ENCODE peak calls at places on chromosomes 4 and X, in five cellular contexts. L is prostate gland; T is activated CD4-positive, alpha-beta T cell treated with anti-CD3 and anti-CD28 coated beads, Interleukin-2, amount 50 U/mL, for 1 hour; S is IMR-90; B is tibial nerve. N is an unnamed sample.

GRCh38 chrX:19176901-19177630 is 54.8 kb upstream of the ADGRG2 start:
- DNase-seq in B (no peak), S (no peak), T (no peak), L (no peak), N (no peak)

GRCh38 chr4:1722551-1723071 is 1.3 kb downstream of the TACC3 start:
- DNase-seq in S (no peak), L (no peak), B (no peak), T (no peak), N (no peak)

GRCh38 chrX:20032201-20032600 is 41.3 kb upstream of the BCLAF3 start:
- DNase-seq in T (no peak), B (no peak), S (no peak), L (no peak), N (no peak)

GRCh38 chr4:95546866-95547707 is 1.7 kb downstream of the UNC5C start:
- DNase-seq in B (no peak), L (no peak), S (no peak), T (no peak), N (no peak)

GRCh38 chrX:151789179-151789800 is 54.7 kb downstream of the CNGA2 start:
- DNase-seq in L (no peak), B (peak), S (peak), T (no peak), N (peak)

GRCh38 chr4:8198906-8199593 is at the start of gene SH3TC1:
- DNase-seq in B (peak), S (peak), T (peak), L (peak), N (peak)

GRCh38 chr4:60746172-60746571 is 454.0 kb upstream of the ADGRL3 start:
- DNase-seq in L (no peak), S (no peak), B (no peak), T (no peak), N (no peak)

GRCh38 chr4:118797558-118798142 is 38.3 kb downstream of the SEC24D start:
- DNase-seq in S (peak), T (no peak), B (no peak), L (no peak), N (peak)

GRCh38 chr4:55078987-55079386 is 46.4 kb downstream of the KDR start:
- DNase-seq in B (peak), S (peak), T (no peak), L (peak), N (peak)

GRCh38 chr4:4524364-4524763 is 17.5 kb downstream of the STX18 start:
- DNase-seq in S (peak), T (peak), B (no peak), L (no peak), N (no peak)

GRCh38 chr4:766559-767283 is 59.2 kb downstream of the CPLX1 start:
- DNase-seq in T (no peak), B (no peak), L (no peak), S (no peak), N (no peak)

GRCh38 chrX:149570668-149571067 is 16.6 kb downstream of the MAGEA9B start:
- DNase-seq in B (no peak), T (no peak), S (peak), L (no peak), N (peak)

GRCh38 chr4:38177035-38177791 is 217.0 kb downstream of the PTTG2 start:
- DNase-seq in B (no peak), S (peak), T (peak), L (peak), N (peak)

GRCh38 chrX:19751068-19751467 is 136.3 kb downstream of the SH3KBP1 start:
- DNase-seq in B (no peak), T (peak), L (no peak), S (no peak), N (no peak)

GRCh38 chrX:19543020-19543715 is 27.9 kb upstream of the MAP3K15 start:
- DNase-seq in S (no peak), B (no peak), T (no peak), L (no peak), N (no peak)

GRCh38 chr4:113276448-113277158 is 227.2 kb downstream of the ANK2 start:
- DNase-seq in T (no peak), B (no peak), L (no peak), S (no peak), N (no peak)

GRCh38 chr4:144572660-144573059 is 73.3 kb upstream of the HHIP start:
- DNase-seq in B (no peak), T (no peak), S (no peak), L (no peak), N (no peak)

GRCh38 chr4:119314356-119314755 is 7.6 kb downstream of the FABP2 start:
- DNase-seq in T (peak), B (no peak), S (peak), L (no peak), N (peak)

GRCh38 chr4:73869130-73870055 is at the start of gene CXCL1:
- DNase-seq in B (peak), T (no peak), L (peak), S (no peak), N (peak)